ENCODE peak calls at places on chromosomes 2 and 18, in ten cellular contexts. I is lower leg skin; K is AG04449; J is PC-3; T is omental fat pad; C is B cell; W is AG10803; Z is right lobe of liver; S is CD8-positive, alpha-beta T cell; E is nephron progenitor cell. M is an unnamed sample.

GRCh38 chr2:105582952-105583660 is 161.6 kb upstream of the NCK2 start:
- DNase-seq in T (no peak), J (no peak), I (no peak), E (no peak), C (no peak), K (no peak), W (no peak), S (no peak), Z (no peak), M (no peak)

GRCh38 chr2:3450385-3451031 is 68.8 kb downstream of the ADI1 start:
- DNase-seq in K (no peak), T (no peak), J (no peak), Z (no peak), E (no peak), W (no peak), C (peak; percentile 27), I (peak; percentile 80), S (no peak), M (peak; percentile 16)

GRCh38 chr2:232437130-232437620 is 18.8 kb upstream of the ALPI start:
- DNase-seq in W (no peak), E (no peak), C (no peak), S (no peak), I (peak; percentile 78), T (no peak), J (no peak), Z (no peak), K (no peak), M (no peak)

GRCh38 chr2:239443666-239444567 is 43.1 kb upstream of the HDAC4 start:
- DNase-seq in C (no peak), K (no peak), E (no peak), J (peak; percentile 75), S (no peak), T (peak; percentile 45), I (peak; percentile 85), W (peak; percentile 83), Z (no peak), M (no peak)

GRCh38 chr18:13493071-13493470 is 233.3 kb downstream of the FAM210A start:
- DNase-seq in I (no peak), T (no peak), J (no peak), C (no peak), E (no peak), Z (no peak), S (no peak), K (no peak), W (no peak), M (no peak)

GRCh38 chr2:169107645-169108044 is 38.3 kb downstream of the DHRS9 start:
- DNase-seq in T (no peak), S (no peak), K (no peak), C (no peak), Z (no peak), E (no peak), J (peak; percentile 53), I (no peak), W (no peak), M (no peak)

GRCh38 chr18:37654711-37655369 is 89.2 kb upstream of the CELF4 start:
- DNase-seq in Z (no peak), E (no peak), S (no peak), J (no peak), C (no peak), I (no peak), K (no peak), W (no peak), T (no peak), M (no peak)

GRCh38 chr18:22667616-22668422 is 250.1 kb upstream of the CTAGE1 start:
- DNase-seq in I (no peak), E (no peak), Z (no peak), J (peak; percentile 91), S (no peak), C (no peak), K (peak; percentile 84), T (no peak), W (peak; percentile 67), M (peak; percentile 94)

GRCh38 chr2:1132328-1132964 is 181.8 kb downstream of the SNTG2 start:
- DNase-seq in Z (no peak), C (no peak), S (no peak), T (no peak), K (no peak), E (no peak), W (no peak), I (no peak), J (no peak), M (no peak)

GRCh38 chr2:1136807-1137663 is 186.4 kb downstream of the SNTG2 start:
- DNase-seq in S (no peak), W (no peak), C (no peak), K (no peak), J (no peak), E (no peak), I (no peak), T (no peak), Z (no peak), M (no peak)

GRCh38 chr2:1134629-1135028 is 184.0 kb downstream of the SNTG2 start:
- DNase-seq in E (no peak), C (no peak), T (no peak), J (no peak), K (no peak), I (no peak), S (no peak), Z (no peak), W (no peak), M (no peak)

GRCh38 chr2:1137992-1138391 is 187.3 kb downstream of the SNTG2 start:
- DNase-seq in E (no peak), W (no peak), J (no peak), Z (no peak), C (no peak), K (no peak), I (no peak), T (no peak), S (no peak), M (no peak)

GRCh38 chr2:1136071-1136470 is 185.4 kb downstream of the SNTG2 start:
- DNase-seq in C (no peak), J (no peak), W (peak; percentile 13), E (no peak), K (no peak), S (no peak), T (no peak), Z (no peak), I (no peak), M (peak; percentile 50)
- TF ChIP-seq CTCF in C (no peak), J (peak; percentile 53), W (peak; percentile 62), E (peak; percentile 55), K (peak; percentile 52), S (no peak), T (no peak), Z (peak; percentile 10), I (no peak), M (peak; percentile 75)

GRCh38 chr2:37812414-37812813 is 112.7 kb upstream of the RMDN2 start:
- DNase-seq in T (no peak), K (no peak), J (no peak), C (no peak), I (peak; percentile 12), E (no peak), Z (no peak), S (no peak), W (peak; percentile 61), M (peak; percentile 41)

GRCh38 chr2:37809931-37810570 is 115.0 kb upstream of the RMDN2 start:
- DNase-seq in Z (no peak), K (no peak), T (no peak), I (peak; percentile 10), E (no peak), W (peak; percentile 76), C (no peak), J (no peak), S (no peak), M (peak; percentile 34)

GRCh38 chr2:37812941-37813730 is 112.0 kb upstream of the RMDN2 start:
- DNase-seq in E (no peak), I (peak; percentile 65), T (no peak), S (no peak), Z (no peak), K (no peak), C (no peak), J (no peak), W (no peak), M (no peak)

DNA sequence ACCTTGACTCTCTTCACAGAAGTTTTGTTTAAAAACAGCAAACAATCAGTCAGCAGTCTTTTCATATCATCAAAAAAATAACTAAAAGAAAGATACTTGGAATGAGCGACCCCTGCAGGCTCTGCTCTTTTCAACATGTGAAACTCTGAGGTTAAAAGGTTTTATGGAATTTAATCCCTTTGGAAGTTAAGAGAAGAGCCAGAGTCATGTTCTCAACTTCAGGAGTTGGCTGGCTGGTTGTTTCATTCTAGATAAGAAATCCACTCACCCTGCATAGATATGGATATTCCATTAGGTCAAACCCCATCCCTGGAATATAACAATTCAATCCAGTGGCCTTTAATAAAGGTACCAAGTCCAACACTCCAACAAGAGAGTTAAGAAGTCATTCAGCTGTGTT is 115.6 kb upstream of the RMDN2 start:
- DNase-seq in Z (no peak), C (no peak), I (peak; percentile 61), E (no peak), J (peak; percentile 79), T (no peak), S (no peak), K (no peak), W (peak; percentile 61), M (peak; percentile 74)
- TF ChIP-seq CTCF in Z (peak; percentile 39), C (peak; percentile 39), I (no peak), E (peak; percentile 19), J (peak; percentile 84), T (no peak), S (peak; percentile 29), K (peak; percentile 35), W (peak; percentile 70), M (peak; percentile 70)

GRCh38 chr2:240915526-240916335 is 9.6 kb downstream of the CROCC2 start:
- DNase-seq in I (peak; percentile 82), S (no peak), C (no peak), Z (no peak), E (peak; percentile 57), W (no peak), K (no peak), J (no peak), T (no peak), M (no peak)

GRCh38 chr2:240917684-240918257 is 11.6 kb downstream of the CROCC2 start:
- DNase-seq in E (peak; percentile 8), W (no peak), T (peak; percentile 22), Z (peak; percentile 35), I (peak; percentile 87), J (no peak), K (no peak), S (no peak), C (peak; percentile 13), M (no peak)

GRCh38 chr2:240917009-240917683 is 11.0 kb downstream of the CROCC2 start:
- DNase-seq in J (no peak), S (no peak), T (no peak), C (peak; percentile 38), Z (peak; percentile 39), I (peak; percentile 85), W (no peak), K (no peak), E (no peak), M (no peak)

GRCh38 chr2:240914645-240915525 is 8.7 kb downstream of the CROCC2 start:
- DNase-seq in W (no peak), E (no peak), K (no peak), I (no peak), J (no peak), S (no peak), C (no peak), T (no peak), Z (no peak), M (no peak)

DNA sequence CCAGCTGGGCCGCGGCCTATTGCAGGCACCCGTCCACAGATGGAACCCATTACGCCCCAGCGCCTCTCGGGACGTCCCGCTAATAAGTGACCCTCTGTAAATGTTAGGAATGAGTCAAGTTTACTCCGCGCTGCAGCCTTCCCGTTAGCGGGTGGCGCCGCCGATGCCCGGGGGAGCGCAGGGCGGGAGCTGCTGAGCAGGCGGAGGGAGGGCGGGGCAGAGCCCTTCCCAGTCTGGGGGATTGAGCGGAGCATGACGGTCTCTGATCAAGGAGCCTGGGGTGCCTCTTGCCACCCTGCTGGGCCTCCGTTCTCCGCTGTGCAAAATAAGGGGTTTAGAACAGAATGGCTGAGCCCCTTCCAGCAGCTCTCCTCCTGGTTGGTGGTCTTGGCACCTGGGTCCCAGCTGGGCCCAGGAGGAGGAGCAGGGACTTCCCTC is 10.5 kb downstream of the CROCC2 start:
- DNase-seq in Z (peak; percentile 43), J (peak; percentile 55), K (peak; percentile 23), C (no peak), E (peak; percentile 74), I (peak; percentile 95), W (peak; percentile 88), S (no peak), T (peak; percentile 42), M (peak; percentile 59)
- TF ChIP-seq CTCF in Z (no peak), J (no peak), K (no peak), C (no peak), E (no peak), I (no peak), W (no peak), S (no peak), T (no peak), M (no peak)

DNA sequence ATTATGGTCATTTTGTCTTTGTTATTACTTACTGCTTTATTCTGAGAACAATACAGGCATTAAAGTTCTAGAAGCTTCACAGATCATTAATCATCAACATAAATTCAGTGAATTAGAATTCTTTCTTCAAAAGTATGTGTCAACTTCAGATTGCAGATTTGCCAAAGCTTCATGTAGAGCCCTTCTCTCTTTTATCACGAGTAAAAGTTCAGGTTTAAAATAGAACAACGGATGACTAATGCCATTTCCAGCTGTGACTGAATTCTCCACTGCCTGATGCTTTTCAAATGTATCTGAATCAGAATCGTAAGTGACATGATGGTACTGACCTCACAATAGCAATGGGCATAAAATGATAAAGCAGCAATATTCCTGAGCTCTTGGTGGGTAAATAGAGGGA is 116.0 kb downstream of the ABCA12 start:
- DNase-seq in E (no peak), W (peak; percentile 12), J (peak; percentile 13), S (no peak), T (no peak), C (no peak), Z (no peak), I (no peak), K (no peak), M (peak; percentile 66)
- TF ChIP-seq CTCF in E (no peak), W (no peak), J (no peak), S (no peak), T (no peak), C (no peak), Z (no peak), I (no peak), K (no peak), M (no peak)